ENCODE peak calls at places on chromosome 4, in eight cellular contexts. I is IMR-90, F is hepatocyte, C is fibroblast of lung, R is OCI-LY7, K is neural progenitor cell, M is PC-9, W is HCT116. J is an unnamed sample. For H4K20me1, the result is how much of the 10 kb centered on the place peaks cover.

GRCh38 chr4:6771229-6771671 is 11.3 kb upstream of the KIAA0232 start:
- DNase-seq in F (no peak), K (no peak), I (peak), M (peak), R (no peak), C (peak), W (no peak), J (no peak)

GRCh38 chr4:3741217-3742011 is 24.8 kb upstream of the ADRA2C start:
- DNase-seq in K (no peak), F (no peak), W (no peak), M (no peak), I (no peak), R (no peak), C (no peak), J (no peak)

GRCh38 chr4:78784255-78784654 is 8.1 kb downstream of the BMP2K start:
- DNase-seq in F (no peak), R (no peak), I (peak), C (peak), K (peak), M (no peak), W (no peak), J (no peak)

GRCh38 chr4:8590546-8590880 is 2.1 kb upstream of the CPZ start:
- DNase-seq in F (no peak), C (no peak), K (no peak), I (no peak), M (peak), W (no peak), R (no peak), J (no peak)

GRCh38 chr4:128721896-128722295 is 87.6 kb upstream of the JADE1 start:
- DNase-seq in M (no peak), R (no peak), W (no peak), I (no peak), C (no peak), F (no peak), K (peak), J (no peak)

GRCh38 chr4:125011646-125012045 is 299.1 kb upstream of the ANKRD50 start:
- DNase-seq in F (no peak), K (no peak), R (no peak), W (no peak), C (peak), M (no peak), I (peak), J (no peak)

GRCh38 chr4:99025506-99025905 is 30.0 kb downstream of the METAP1 start:
- DNase-seq in M (no peak), W (no peak), R (no peak), K (no peak), F (no peak), I (no peak), C (no peak), J (no peak)

GRCh38 chr4:17814140-17814539 is 3.4 kb downstream of the NCAPG start:
- DNase-seq in W (no peak), K (no peak), I (peak), M (no peak), C (peak), F (no peak), R (no peak), J (no peak)

GRCh38 chr4:77215107-77215506 is 58.1 kb downstream of the CCNG2 start:
- DNase-seq in C (no peak), M (no peak), F (no peak), I (no peak), K (no peak), W (no peak), R (no peak), J (no peak)

GRCh38 chr4:51842167-51842553 is 793 bp upstream of the DCUN1D4 start:
- DNase-seq in M (no peak), R (no peak), K (peak), F (peak), C (no peak), I (peak), W (no peak), J (no peak)

GRCh38 chr4:138182838-138183426 is 59.2 kb downstream of the SLC7A11 start:
- DNase-seq in F (peak), W (peak), I (peak), M (no peak), C (peak), R (peak), K (peak), J (no peak)

GRCh38 chr4:119286377-119287002 is 35.4 kb downstream of the FABP2 start:
- DNase-seq in W (peak), I (peak), F (peak), R (peak), M (no peak), C (peak), K (peak), J (no peak)

GRCh38 chr4:88999392-88999791 is 57.6 kb downstream of the FAM13A start:
- DNase-seq in M (no peak), R (no peak), W (no peak), C (no peak), I (no peak), K (no peak), F (no peak), J (no peak)

GRCh38 chr4:118762753-118763477 is 73.0 kb downstream of the SEC24D start:
- DNase-seq in F (no peak), M (no peak), C (peak), K (no peak), I (no peak), W (no peak), R (no peak), J (no peak)

GRCh38 chr4:11487876-11488545 is 59.3 kb upstream of the HS3ST1 start:
- DNase-seq in K (no peak), I (no peak), F (peak), C (peak), W (no peak), R (no peak), M (no peak), J (no peak)

GRCh38 chr4:85824166-85824945 is 349.4 kb downstream of the ARHGAP24 start:
- DNase-seq in M (no peak), I (no peak), C (peak), F (no peak), K (no peak), R (no peak), W (no peak), J (no peak)

GRCh38 chr4:37666625-37667071 is 19.5 kb downstream of the RELL1 start:
- DNase-seq in C (peak), R (no peak), K (no peak), F (peak), I (peak), M (peak), W (peak), J (peak)

GRCh38 chr4:89496851-89497250 is 189.3 kb upstream of the GPRIN3 start:
- DNase-seq in M (no peak), I (peak), W (no peak), C (peak), F (no peak), K (no peak), R (no peak), J (no peak)

GRCh38 chr4:26048378-26048882 is 134.4 kb downstream of the SMIM20 start:
- DNase-seq in W (no peak), C (peak), M (peak), K (no peak), I (peak), R (no peak), F (peak), J (no peak)

GRCh38 chr4:36532670-36533373 is 251.4 kb downstream of the DTHD1 start:
- DNase-seq in C (peak), F (no peak), W (no peak), M (no peak), R (no peak), K (no peak), I (no peak), J (no peak)

DNA sequence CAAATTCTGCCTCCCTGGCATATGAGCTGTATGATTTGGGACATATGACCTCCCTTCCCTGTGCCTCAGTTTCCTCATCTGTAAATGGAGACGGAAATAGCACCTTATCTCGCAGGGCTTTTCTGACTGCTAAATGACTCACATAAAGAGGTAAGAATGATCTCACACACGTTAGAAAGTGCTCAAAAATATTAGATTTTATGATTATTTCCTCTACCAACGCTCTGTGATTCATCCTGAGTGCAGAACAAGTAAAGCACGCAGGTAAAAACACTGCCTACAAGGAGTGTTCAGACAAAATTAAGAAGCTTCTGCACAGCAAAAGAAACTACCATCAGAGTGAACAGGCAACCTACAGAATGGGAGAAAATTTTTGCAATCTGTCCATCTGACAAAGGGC is 21.1 kb downstream of the ACSL1 start:
- DNase-seq in R (no peak), K (no peak), C (no peak), F (no peak), M (no peak), I (no peak), W (no peak), J (no peak)
- H4K20me1 ChIP-seq in R (under half), K (under half), C (under half), F (under half), M (under half), I (under half), W (under half), J (under half)

DNA sequence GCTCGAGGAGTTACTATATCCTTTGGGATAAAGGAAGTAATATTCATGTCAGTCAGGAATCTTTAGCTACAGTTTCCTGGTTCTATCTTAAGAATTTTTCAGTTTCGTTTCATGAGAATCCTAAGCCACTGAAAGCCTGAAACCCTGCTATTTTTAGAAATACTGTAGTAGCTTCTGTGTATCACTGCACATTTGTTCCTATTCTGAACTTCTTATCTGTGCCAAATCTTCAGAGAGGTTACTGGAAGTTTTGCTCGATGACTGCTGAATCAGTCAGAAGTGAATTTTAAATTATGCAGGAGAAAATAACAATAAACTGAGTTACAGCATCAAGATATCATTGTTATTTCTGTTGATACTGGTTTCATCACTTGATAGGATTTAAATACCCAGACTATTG is 249.3 kb downstream of the TENM3 start:
- DNase-seq in K (no peak), C (peak), I (peak), F (peak), R (no peak), M (no peak), W (no peak), J (no peak)
- H3K27ac ChIP-seq in K (no peak), C (no peak), I (no peak), F (no peak), R (no peak), M (no peak), W (no peak), J (no peak)

GRCh38 chr4:100356172-100356571 is 161.7 kb downstream of the EMCN start:
- DNase-seq in W (no peak), F (no peak), R (no peak), M (no peak), I (no peak), K (no peak), C (no peak), J (no peak)
- H2AFZ ChIP-seq in W (no peak), F (no peak), R (no peak), M (no peak), I (no peak), K (peak), C (no peak), J (no peak)

GRCh38 chr4:40972722-40973121 is 223.0 kb downstream of the NSUN7 start:
- DNase-seq in K (no peak), C (no peak), R (no peak), M (no peak), W (no peak), I (peak), F (no peak), J (no peak)
- H4K20me1 ChIP-seq in K (under half), C (under half), R (under half), M (under half), W (under half), I (under half), F (under half), J (under half)

GRCh38 chr4:53716011-53716410 is 124.7 kb upstream of the LNX1 start:
- DNase-seq in I (peak), K (no peak), M (no peak), W (no peak), F (no peak), C (peak), R (no peak), J (no peak)
- H3K27ac ChIP-seq in I (no peak), K (no peak), M (no peak), W (no peak), F (peak), C (no peak), R (no peak), J (no peak)

DNA sequence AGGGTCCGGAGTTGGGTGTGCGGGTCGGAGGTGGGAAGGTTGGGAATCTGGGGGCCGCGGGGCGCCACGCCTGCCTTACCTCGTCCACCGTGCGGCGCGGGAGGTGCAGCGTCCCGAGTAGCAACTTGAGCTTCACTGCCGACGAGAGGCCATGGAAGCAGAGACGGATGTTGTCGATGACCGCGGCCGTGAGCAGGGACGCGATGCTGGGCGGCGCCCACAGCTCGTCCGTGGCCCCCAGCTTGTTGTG is 178 bp downstream of the NELFA start:
- DNase-seq in M (no peak), R (no peak), C (no peak), W (no peak), I (no peak), F (no peak), K (no peak), J (no peak)
- H2AFZ ChIP-seq in M (peak), R (peak), C (peak), W (no peak), I (peak), F (peak), K (peak), J (peak)